ENCODE peak calls at places on chromosomes 7 and 10, in six cellular contexts. One of them, this sample, is unnamed.
A peak's percentile ranks its signal among the peaks of the same experiment; 100 is the strongest.

GRCh38 chr10:48494611-48495010 is 110.3 kb downstream of the ARHGAP22 start:
- DNase-seq in HepG2: no peak
- DNase-seq in IMR-90: no peak
- DNase-seq in K562: no peak
- DNase-seq in GM12878: no peak
- DNase-seq in A549: no peak
- DNase-seq in this sample: no peak

GRCh38 chr10:1374901-1375804 is 319.0 kb downstream of the WDR37 start:
- DNase-seq in GM12878: no peak
- DNase-seq in HepG2: no peak
- DNase-seq in A549: no peak
- DNase-seq in K562: no peak
- DNase-seq in IMR-90: no peak
- DNase-seq in this sample: peak; percentile 11

GRCh38 chr7:150923802-150924201 is 54.3 kb downstream of the KCNH2 start:
- DNase-seq in GM12878: no peak
- DNase-seq in IMR-90: no peak
- DNase-seq in K562: no peak
- DNase-seq in A549: no peak
- DNase-seq in HepG2: no peak
- DNase-seq in this sample: no peak

GRCh38 chr10:50636576-50636975 is 12.8 kb upstream of the SGMS1 start:
- DNase-seq in A549: no peak
- DNase-seq in HepG2: no peak
- DNase-seq in K562: no peak
- DNase-seq in GM12878: no peak
- DNase-seq in IMR-90: no peak
- DNase-seq in this sample: no peak

GRCh38 chr10:28694530-28694929 is 17.2 kb downstream of the BAMBI start:
- DNase-seq in HepG2: no peak
- DNase-seq in IMR-90: no peak
- DNase-seq in A549: no peak
- DNase-seq in K562: no peak
- DNase-seq in GM12878: no peak
- DNase-seq in this sample: no peak

GRCh38 chr7:801940-802364 is 30.3 kb upstream of the SUN1 start:
- DNase-seq in IMR-90: no peak
- DNase-seq in K562: no peak
- DNase-seq in GM12878: no peak
- DNase-seq in HepG2: no peak
- DNase-seq in A549: no peak
- DNase-seq in this sample: peak; percentile 72

GRCh38 chr7:26153246-26153822 is 1.3 kb downstream of the NFE2L3 start:
- DNase-seq in A549: no peak
- DNase-seq in HepG2: no peak
- DNase-seq in K562: peak; percentile 24
- DNase-seq in GM12878: no peak
- DNase-seq in IMR-90: no peak
- DNase-seq in this sample: no peak

GRCh38 chr7:108158766-108159165 is 28.6 kb upstream of the LAMB4 start:
- DNase-seq in HepG2: no peak
- DNase-seq in GM12878: no peak
- DNase-seq in A549: no peak
- DNase-seq in IMR-90: no peak
- DNase-seq in K562: no peak
- DNase-seq in this sample: no peak

GRCh38 chr7:139656387-139656786 is 121.4 kb downstream of the HIPK2 start:
- DNase-seq in A549: no peak
- DNase-seq in K562: no peak
- DNase-seq in HepG2: no peak
- DNase-seq in GM12878: no peak
- DNase-seq in IMR-90: no peak
- DNase-seq in this sample: no peak

GRCh38 chr7:129574487-129574886 is 37.0 kb upstream of the NRF1 start:
- DNase-seq in IMR-90: peak; percentile 88
- DNase-seq in A549: peak; percentile 48
- DNase-seq in K562: no peak
- DNase-seq in GM12878: no peak
- DNase-seq in HepG2: no peak
- DNase-seq in this sample: no peak

GRCh38 chr7:73341877-73342276 is 13.9 kb downstream of the FKBP6 start:
- DNase-seq in HepG2: peak; percentile 43
- DNase-seq in IMR-90: peak; percentile 91
- DNase-seq in A549: peak; percentile 38
- DNase-seq in GM12878: no peak
- DNase-seq in K562: peak; percentile 68
- DNase-seq in this sample: no peak

GRCh38 chr10:89550509-89550908 is 15.1 kb upstream of the SLC16A12 start:
- DNase-seq in GM12878: no peak
- DNase-seq in HepG2: no peak
- DNase-seq in A549: no peak
- DNase-seq in IMR-90: peak; percentile 57
- DNase-seq in K562: no peak
- DNase-seq in this sample: no peak

GRCh38 chr10:129048513-129048912 is 418.5 kb upstream of the MGMT start:
- DNase-seq in A549: no peak
- DNase-seq in GM12878: no peak
- DNase-seq in HepG2: no peak
- DNase-seq in IMR-90: no peak
- DNase-seq in K562: no peak
- DNase-seq in this sample: no peak

GRCh38 chr10:95289003-95289920 is 1.5 kb downstream of the PDLIM1 start:
- DNase-seq in K562: peak; percentile 58
- DNase-seq in GM12878: no peak
- DNase-seq in HepG2: no peak
- DNase-seq in IMR-90: no peak
- DNase-seq in A549: peak; percentile 81
- DNase-seq in this sample: no peak

GRCh38 chr7:6221340-6222319 is 50.8 kb downstream of the CYTH3 start:
- DNase-seq in K562: peak; percentile 59
- DNase-seq in A549: peak; percentile 16
- DNase-seq in GM12878: no peak
- DNase-seq in IMR-90: peak; percentile 46
- DNase-seq in HepG2: no peak
- DNase-seq in this sample: no peak

GRCh38 chr10:15229268-15229667 is 60.8 kb upstream of the NMT2 start:
- DNase-seq in IMR-90: no peak
- DNase-seq in HepG2: no peak
- DNase-seq in GM12878: no peak
- DNase-seq in A549: no peak
- DNase-seq in K562: no peak
- DNase-seq in this sample: no peak

GRCh38 chr10:119505131-119505551 is 37.4 kb downstream of the RGS10 start:
- DNase-seq in GM12878: no peak
- DNase-seq in K562: no peak
- DNase-seq in A549: no peak
- DNase-seq in HepG2: no peak
- DNase-seq in IMR-90: no peak
- DNase-seq in this sample: no peak

GRCh38 chr10:88152720-88153119 is 289.3 kb downstream of the PTEN start:
- DNase-seq in K562: no peak
- DNase-seq in GM12878: peak; percentile 40
- DNase-seq in HepG2: no peak
- DNase-seq in IMR-90: peak; percentile 97
- DNase-seq in A549: peak; percentile 74
- DNase-seq in this sample: peak; percentile 61

GRCh38 chr7:128827248-128827958 is 2.8 kb upstream of the FLNC start:
- DNase-seq in IMR-90: peak; percentile 83
- DNase-seq in GM12878: no peak
- DNase-seq in HepG2: no peak
- DNase-seq in K562: peak; percentile 88
- DNase-seq in A549: no peak
- DNase-seq in this sample: peak; percentile 44

GRCh38 chr7:108004220-108005142 is 1.5 kb upstream of the LAMB1 start:
- DNase-seq in K562: no peak
- DNase-seq in IMR-90: peak; percentile 70
- DNase-seq in HepG2: peak; percentile 88
- DNase-seq in A549: peak; percentile 79
- DNase-seq in GM12878: no peak
- DNase-seq in this sample: no peak

GRCh38 chr10:34736976-34737771 is 77.9 kb downstream of the PARD3 start:
- DNase-seq in K562: no peak
- DNase-seq in GM12878: no peak
- DNase-seq in A549: no peak
- DNase-seq in IMR-90: no peak
- DNase-seq in HepG2: peak; percentile 95
- DNase-seq in this sample: no peak

GRCh38 chr7:80681272-80681885 is 42.9 kb downstream of the CD36 start:
- DNase-seq in HepG2: peak; percentile 43
- DNase-seq in A549: peak; percentile 54
- DNase-seq in GM12878: no peak
- DNase-seq in K562: peak; percentile 5
- DNase-seq in IMR-90: peak; percentile 35
- DNase-seq in this sample: peak; percentile 38

GRCh38 chr7:53812135-53812534 is 730.0 kb upstream of the VSTM2A start:
- DNase-seq in HepG2: no peak
- DNase-seq in A549: no peak
- DNase-seq in IMR-90: no peak
- DNase-seq in K562: peak; percentile 50
- DNase-seq in GM12878: no peak
- DNase-seq in this sample: no peak

GRCh38 chr7:99038086-99038855 is 105.6 kb downstream of the SMURF1 start:
- DNase-seq in HepG2: no peak
- DNase-seq in K562: no peak
- DNase-seq in IMR-90: no peak
- DNase-seq in A549: no peak
- DNase-seq in GM12878: no peak
- DNase-seq in this sample: no peak

GRCh38 chr10:132452216-132452650 is 55.2 kb downstream of the PWWP2B start:
- DNase-seq in IMR-90: no peak
- DNase-seq in GM12878: no peak
- DNase-seq in K562: no peak
- DNase-seq in A549: no peak
- DNase-seq in HepG2: no peak
- DNase-seq in this sample: no peak

GRCh38 chr10:132452651-132453469 is 55.9 kb downstream of the PWWP2B start:
- DNase-seq in GM12878: no peak
- DNase-seq in HepG2: peak; percentile 49
- DNase-seq in A549: peak; percentile 73
- DNase-seq in IMR-90: peak; percentile 72
- DNase-seq in K562: peak; percentile 72
- DNase-seq in this sample: peak; percentile 100

GRCh38 chr10:132451506-132452215 is 54.7 kb downstream of the PWWP2B start:
- DNase-seq in GM12878: no peak
- DNase-seq in HepG2: no peak
- DNase-seq in IMR-90: no peak
- DNase-seq in A549: no peak
- DNase-seq in K562: no peak
- DNase-seq in this sample: no peak

GRCh38 chr10:132454296-132455198 is 57.5 kb downstream of the PWWP2B start:
- DNase-seq in HepG2: no peak
- DNase-seq in GM12878: no peak
- DNase-seq in K562: no peak
- DNase-seq in A549: no peak
- DNase-seq in IMR-90: no peak
- DNase-seq in this sample: no peak

DNA sequence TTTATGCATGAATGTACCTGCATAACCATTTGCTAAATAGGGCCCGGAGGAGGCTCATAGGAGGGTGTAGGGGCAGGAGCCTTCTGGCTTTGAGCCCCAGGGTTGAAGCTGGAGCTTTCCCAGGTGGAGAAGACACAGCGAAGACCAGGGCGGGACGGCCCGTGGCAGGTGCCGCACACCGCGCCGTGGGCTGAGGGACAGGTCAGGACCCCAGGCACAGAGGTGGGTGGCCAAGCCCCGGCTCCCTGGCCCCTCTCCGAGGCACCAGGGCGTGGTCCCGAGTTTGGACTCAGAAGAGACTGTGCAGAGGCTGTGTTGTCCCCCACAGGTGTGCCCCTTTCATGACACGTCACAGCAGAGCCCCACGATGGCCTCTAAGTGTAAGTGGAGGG is 56.5 kb downstream of the PWWP2B start:
- DNase-seq in K562: no peak
- DNase-seq in HepG2: no peak
- DNase-seq in GM12878: no peak
- DNase-seq in IMR-90: no peak
- DNase-seq in A549: no peak
- DNase-seq in this sample: no peak
- TF ChIP-seq CTCF in K562: no peak
- TF ChIP-seq CTCF in HepG2: no peak
- TF ChIP-seq CTCF in GM12878: no peak
- TF ChIP-seq CTCF in IMR-90: no peak
- TF ChIP-seq CTCF in A549: no peak
- TF ChIP-seq CTCF in this sample: no peak

GRCh38 chr10:107616463-107617131 is 452.1 kb upstream of the SORCS1 start:
- DNase-seq in GM12878: no peak
- DNase-seq in K562: no peak
- DNase-seq in HepG2: no peak
- DNase-seq in A549: no peak
- DNase-seq in IMR-90: peak; percentile 26
- DNase-seq in this sample: no peak
- TF ChIP-seq SMC3 in GM12878: no peak
- TF ChIP-seq SMC3 in K562: no peak
- TF ChIP-seq SMC3 in HepG2: no peak
- TF ChIP-seq SMC3 in A549: no peak
- TF ChIP-seq SMC3 in IMR-90: no peak
- TF ChIP-seq SMC3 in this sample: no peak

DNA sequence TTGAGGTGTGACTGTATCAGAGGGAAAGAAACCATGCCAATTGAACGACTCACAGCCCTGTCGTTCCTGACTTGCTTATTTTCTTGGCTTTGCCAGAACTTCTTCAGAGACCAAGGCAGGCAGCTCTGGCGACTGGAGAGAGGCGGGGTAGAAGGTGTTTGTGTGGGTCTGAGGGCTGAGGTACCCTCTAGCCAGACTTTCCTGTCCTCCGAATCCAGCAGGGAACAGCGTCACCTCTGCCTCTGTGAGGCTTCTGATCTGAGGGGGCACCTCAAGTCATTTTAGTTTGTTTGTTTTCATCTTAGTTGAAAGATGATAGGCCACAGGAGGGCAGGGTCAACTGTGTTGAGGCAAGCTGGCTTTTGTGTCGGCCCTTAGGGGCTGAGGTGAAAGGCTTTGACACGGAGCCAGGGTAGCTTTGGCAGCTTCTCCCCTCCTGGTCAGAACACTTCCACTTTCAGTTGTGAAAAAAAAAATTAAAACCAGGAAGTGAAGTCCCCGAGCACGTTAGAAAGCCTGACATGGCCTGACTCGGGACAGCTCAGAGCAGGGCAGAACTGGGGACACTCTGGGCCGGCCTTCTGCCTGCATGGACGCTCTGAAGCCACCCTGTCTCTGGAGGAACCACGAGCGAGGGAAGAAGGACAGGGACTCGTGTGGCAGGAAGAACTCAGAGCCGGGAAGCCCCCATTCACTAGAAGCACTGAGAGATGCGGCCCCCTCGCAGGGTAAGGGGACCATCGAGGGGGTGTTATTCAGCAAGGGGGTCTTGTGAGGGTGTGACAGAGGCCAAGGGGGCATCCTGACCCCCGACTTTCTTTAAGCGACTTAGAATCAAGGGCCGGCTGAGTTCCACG is 2.0 kb downstream of the ACSL5 start:
- DNase-seq in IMR-90: peak; percentile 49
- DNase-seq in K562: no peak
- DNase-seq in HepG2: peak; percentile 56
- DNase-seq in GM12878: peak; percentile 48
- DNase-seq in A549: no peak
- DNase-seq in this sample: no peak
- TF ChIP-seq RFX5 in IMR-90: no peak
- TF ChIP-seq RFX5 in K562: no peak
- TF ChIP-seq RFX5 in HepG2: no peak
- TF ChIP-seq RFX5 in GM12878: peak; percentile 21
- TF ChIP-seq RFX5 in A549: no peak
- TF ChIP-seq RFX5 in this sample: no peak

GRCh38 chr10:124353091-124353815 is 65.5 kb downstream of the OAT start:
- DNase-seq in HepG2: no peak
- DNase-seq in GM12878: no peak
- DNase-seq in A549: no peak
- DNase-seq in K562: no peak
- DNase-seq in IMR-90: no peak
- DNase-seq in this sample: peak; percentile 13
- TF ChIP-seq CTCF in HepG2: no peak
- TF ChIP-seq CTCF in GM12878: no peak
- TF ChIP-seq CTCF in A549: no peak
- TF ChIP-seq CTCF in K562: no peak
- TF ChIP-seq CTCF in IMR-90: no peak
- TF ChIP-seq CTCF in this sample: no peak